ENCODE peak calls at places on chromosomes 11 and 22, in nine cellular contexts. T is effector memory CD8-positive, alpha-beta T cell; O is HCT116; W is gastrocnemius medialis; Z is naive thymus-derived CD8-positive, alpha-beta T cell; I is esophagus mucosa; J is stimulated activated effector memory CD8-positive, alpha-beta T cell treated with anti-CD3 and anti-CD28 coated beads, Interleukin-12 subunit alpha, Interleukin-12 subunit beta, amount 100 ng/mL, for 72 hours; H is upper lobe of right lung; K is aorta. A is an unnamed sample.

GRCh38 chr11:122741613-122742012 is 86.1 kb downstream of the UBASH3B start:
- ATAC-seq in T (no peak), O (no peak), W (peak; percentile 54), Z (no peak), I (no peak), J (no peak), H (peak; percentile 74), K (peak; percentile 26), A (no peak)

GRCh38 chr22:39183991-39184585 is 31.6 kb upstream of the CBX7 start:
- ATAC-seq in T (no peak), O (peak; percentile 82), W (peak; percentile 55), Z (no peak), I (no peak), J (no peak), H (peak; percentile 12), K (no peak), A (peak; percentile 71)

GRCh38 chr22:20422965-20423635 is 14.5 kb downstream of the SCARF2 start:
- ATAC-seq in T (no peak), O (no peak), W (peak; percentile 61), Z (no peak), I (no peak), J (no peak), H (peak; percentile 3), K (peak; percentile 75), A (peak; percentile 68)

GRCh38 chr22:22348127-22348814 is 103.7 kb downstream of the VPREB1 start:
- ATAC-seq in T (no peak), O (peak; percentile 95), W (no peak), Z (peak; percentile 33), I (peak; percentile 38), J (no peak), H (no peak), K (no peak), A (peak; percentile 74)

GRCh38 chr22:49258107-49259010 is 569.3 kb downstream of the BRD1 start:
- ATAC-seq in T (no peak), O (no peak), W (no peak), Z (no peak), I (no peak), J (no peak), H (no peak), K (no peak), A (no peak)

GRCh38 chr11:74954199-74954598 is 5.1 kb downstream of the SPCS2 start:
- ATAC-seq in T (no peak), O (no peak), W (no peak), Z (no peak), I (no peak), J (no peak), H (no peak), K (no peak), A (no peak)

GRCh38 chr11:77842451-77843121 is 21.6 kb downstream of the AAMDC start:
- ATAC-seq in T (no peak), O (no peak), W (no peak), Z (no peak), I (no peak), J (peak; percentile 70), H (peak; percentile 38), K (no peak), A (no peak)

GRCh38 chr11:73194593-73194992 is 23.5 kb upstream of the P2RY2 start:
- ATAC-seq in T (no peak), O (peak; percentile 64), W (no peak), Z (no peak), I (peak; percentile 83), J (no peak), H (no peak), K (no peak), A (no peak)

GRCh38 chr11:86469491-86470388 is 95.1 kb downstream of the CCDC81 start:
- ATAC-seq in T (no peak), O (no peak), W (peak; percentile 25), Z (no peak), I (no peak), J (no peak), H (no peak), K (peak; percentile 52), A (no peak)

GRCh38 chr11:19218216-19218615 is 16.4 kb upstream of the CSRP3 start:
- ATAC-seq in T (no peak), O (no peak), W (peak; percentile 79), Z (no peak), I (peak; percentile 52), J (no peak), H (no peak), K (no peak), A (no peak)

GRCh38 chr11:22337571-22338464 is at the start of gene SLC17A6:
- ATAC-seq in T (no peak), O (no peak), W (no peak), Z (no peak), I (no peak), J (no peak), H (peak; percentile 36), K (no peak), A (no peak)

GRCh38 chr22:39574779-39575551 is 4.4 kb downstream of the CACNA1I start:
- ATAC-seq in T (no peak), O (peak; percentile 93), W (no peak), Z (no peak), I (peak; percentile 49), J (peak; percentile 27), H (no peak), K (no peak), A (peak; percentile 88)

GRCh38 chr11:78476066-78476465 is 58.4 kb upstream of the GAB2 start:
- ATAC-seq in T (no peak), O (no peak), W (no peak), Z (no peak), I (peak; percentile 44), J (no peak), H (no peak), K (no peak), A (no peak)

GRCh38 chr11:27319065-27319464 is 44.0 kb downstream of the CCDC34 start:
- ATAC-seq in T (no peak), O (peak; percentile 85), W (no peak), Z (no peak), I (peak; percentile 57), J (peak; percentile 100), H (no peak), K (no peak), A (peak; percentile 85)

GRCh38 chr11:120346233-120346632 is 10.0 kb downstream of the ARHGEF12 start:
- ATAC-seq in T (no peak), O (no peak), W (peak; percentile 87), Z (no peak), I (no peak), J (no peak), H (no peak), K (no peak), A (no peak)

GRCh38 chr11:67561971-67562560 is 21.5 kb upstream of the GSTP1 start:
- ATAC-seq in T (no peak), O (no peak), W (no peak), Z (no peak), I (peak; percentile 71), J (peak; percentile 85), H (no peak), K (no peak), A (no peak)

GRCh38 chr11:34065505-34066203 is 14.1 kb downstream of the CAPRIN1 start:
- ATAC-seq in T (peak; percentile 74), O (peak; percentile 81), W (no peak), Z (peak; percentile 37), I (peak; percentile 48), J (peak; percentile 97), H (no peak), K (no peak), A (no peak)

GRCh38 chr11:57819272-57819979 is 57.8 kb downstream of the CTNND1 start:
- ATAC-seq in T (no peak), O (no peak), W (no peak), Z (no peak), I (no peak), J (no peak), H (no peak), K (no peak), A (no peak)

GRCh38 chr11:11284481-11284880 is 68.6 kb downstream of the CSNK2A3 start:
- ATAC-seq in T (no peak), O (no peak), W (no peak), Z (no peak), I (no peak), J (no peak), H (peak; percentile 14), K (no peak), A (no peak)

GRCh38 chr22:41910599-41911291 is 4.1 kb downstream of the SHISA8 start:
- ATAC-seq in T (peak; percentile 46), O (no peak), W (peak; percentile 56), Z (peak; percentile 50), I (peak; percentile 5), J (peak; percentile 43), H (peak; percentile 6), K (peak; percentile 59), A (peak; percentile 33)

GRCh38 chr22:23892130-23892529 is 2.1 kb upstream of the MIF start:
- ATAC-seq in T (no peak), O (no peak), W (no peak), Z (no peak), I (no peak), J (no peak), H (no peak), K (no peak), A (no peak)

GRCh38 chr11:96483550-96483949 is 93.7 kb downstream of the JRKL start:
- ATAC-seq in T (no peak), O (no peak), W (no peak), Z (no peak), I (no peak), J (no peak), H (no peak), K (no peak), A (no peak)

GRCh38 chr11:11841121-11841604 is 609 bp upstream of the USP47 start:
- ATAC-seq in T (no peak), O (peak; percentile 51), W (peak; percentile 28), Z (peak; percentile 1), I (peak; percentile 36), J (peak; percentile 24), H (peak; percentile 60), K (peak; percentile 73), A (peak; percentile 57)

GRCh38 chr11:132782102-132782501 is 750.2 kb downstream of the OPCML start:
- ATAC-seq in T (no peak), O (no peak), W (no peak), Z (no peak), I (no peak), J (no peak), H (no peak), K (no peak), A (no peak)

GRCh38 chr22:23553438-23553837 is 26.7 kb downstream of the IGLL1 start:
- ATAC-seq in T (no peak), O (no peak), W (no peak), Z (no peak), I (no peak), J (no peak), H (no peak), K (no peak), A (no peak)

GRCh38 chr22:29716814-29717213 is 3.0 kb upstream of the CABP7 start:
- ATAC-seq in T (no peak), O (peak; percentile 78), W (no peak), Z (no peak), I (peak; percentile 45), J (peak; percentile 19), H (peak; percentile 76), K (no peak), A (peak; percentile 91)

GRCh38 chr11:11579012-11579755 is 42.6 kb downstream of the GALNT18 start:
- ATAC-seq in T (no peak), O (no peak), W (no peak), Z (no peak), I (no peak), J (no peak), H (no peak), K (no peak), A (no peak)

GRCh38 chr11:14444441-14445189 is 55.0 kb downstream of the COPB1 start:
- ATAC-seq in T (no peak), O (no peak), W (no peak), Z (no peak), I (no peak), J (no peak), H (no peak), K (no peak), A (no peak)

GRCh38 chr22:28031383-28031922 is 112.4 kb upstream of the PITPNB start:
- ATAC-seq in T (no peak), O (no peak), W (no peak), Z (no peak), I (no peak), J (no peak), H (no peak), K (no peak), A (no peak)

GRCh38 chr11:66625752-66626149 is 9.3 kb downstream of the RBM14 start:
- ATAC-seq in T (no peak), O (peak; percentile 27), W (no peak), Z (no peak), I (peak; percentile 9), J (no peak), H (no peak), K (no peak), A (no peak)

GRCh38 chr11:2933376-2934056 is 4.3 kb upstream of the PHLDA2 start:
- ATAC-seq in T (peak; percentile 71), O (peak; percentile 58), W (no peak), Z (no peak), I (peak; percentile 81), J (peak; percentile 81), H (peak; percentile 81), K (peak; percentile 69), A (peak; percentile 48)

A was measured in SK-N-SH treated with all-trans-retinoic acid at 6 μM for 48 hours.